ENCODE peak calls at places on chromosomes 6 and 20, in nine cellular contexts. E, V, O, P, A, N, T, G and Q are unnamed samples.

GRCh38 chr6:163652328-163652727 is 237.8 kb downstream of the QKI start:
- DNase-seq in T (no peak), E (no peak), A (no peak), O (no peak), P (no peak), G (no peak), V (no peak), N (no peak), Q (no peak)

GRCh38 chr6:41531591-41532582 is 14.3 kb upstream of the FOXP4 start:
- DNase-seq in E (no peak), P (peak), A (no peak), N (peak), T (no peak), G (peak), V (no peak), O (no peak), Q (peak)

GRCh38 chr6:5580736-5581568 is 319.6 kb downstream of the FARS2 start:
- DNase-seq in A (no peak), P (no peak), G (no peak), E (no peak), N (no peak), V (no peak), T (no peak), O (no peak), Q (no peak)

GRCh38 chr6:167996424-167997199 is 859 bp upstream of the KIF25 start:
- DNase-seq in N (no peak), E (peak), O (no peak), A (no peak), G (no peak), T (no peak), V (no peak), P (no peak), Q (no peak)

GRCh38 chr20:23166563-23166962 is 80.4 kb upstream of the CD93 start:
- DNase-seq in G (no peak), O (no peak), P (no peak), V (no peak), T (no peak), A (no peak), E (peak), N (no peak), Q (no peak)

GRCh38 chr6:44304282-44305199 is 8.6 kb downstream of the AARS2 start:
- DNase-seq in A (no peak), E (peak), O (peak), V (no peak), G (peak), T (no peak), P (peak), N (peak), Q (no peak)

GRCh38 chr6:131136021-131136847 is 967 bp downstream of the AKAP7 start:
- DNase-seq in A (no peak), P (no peak), T (no peak), E (no peak), G (no peak), N (peak), V (no peak), O (no peak), Q (peak)

GRCh38 chr20:23403721-23404120 is 17.6 kb downstream of the NAPB start:
- DNase-seq in O (no peak), A (no peak), V (no peak), T (no peak), G (no peak), E (no peak), N (no peak), P (no peak), Q (no peak)

GRCh38 chr6:130105996-130106704 is 87.8 kb downstream of the L3MBTL3 start:
- DNase-seq in N (no peak), T (no peak), V (no peak), A (no peak), E (no peak), O (no peak), P (no peak), G (no peak), Q (no peak)

GRCh38 chr6:161549977-161550655 is 276.3 kb upstream of the AGPAT4 start:
- DNase-seq in T (no peak), N (no peak), P (no peak), O (no peak), G (no peak), V (no peak), E (no peak), A (no peak), Q (no peak)